ENCODE peak calls at places on chromosomes 13 and 19, in ten cellular contexts. T, N, I, O, Z, X, J, B, A and W are unnamed samples.

GRCh38 chr19:21593934-21594844 is 88.8 kb downstream of the ZNF429 start:
- DNase-seq in Z (no peak), T (no peak), N (no peak), X (no peak), A (no peak), O (no peak), I (no peak), J (no peak), B (no peak), W (no peak)

GRCh38 chr13:32837973-32838940 is 178.0 kb upstream of the KL start:
- DNase-seq in J (no peak), Z (no peak), T (no peak), A (no peak), B (no peak), X (no peak), N (no peak), I (no peak), O (no peak), W (no peak)

GRCh38 chr13:75432045-75432444 is 49.9 kb downstream of the TBC1D4 start:
- DNase-seq in B (no peak), N (no peak), T (no peak), I (no peak), X (no peak), Z (no peak), A (no peak), J (no peak), O (peak; percentile 16), W (no peak)

GRCh38 chr19:45446295-45446694 is 21.5 kb upstream of the FOSB start:
- DNase-seq in N (no peak), X (no peak), I (no peak), O (peak; percentile 67), Z (no peak), B (no peak), J (peak; percentile 63), T (no peak), A (no peak), W (peak; percentile 57)

GRCh38 chr13:101673360-101674105 is 221.1 kb downstream of the ITGBL1 start:
- DNase-seq in X (no peak), N (no peak), I (no peak), J (peak; percentile 34), A (no peak), B (no peak), T (no peak), Z (no peak), O (no peak), W (peak; percentile 17)

GRCh38 chr13:70107125-70107497 is 515 bp upstream of the ATXN8OS start:
- DNase-seq in B (no peak), X (no peak), I (no peak), T (no peak), N (no peak), J (no peak), A (no peak), Z (no peak), O (no peak), W (no peak)

GRCh38 chr13:39244561-39245230 is 206.4 kb downstream of the NHLRC3 start:
- DNase-seq in T (no peak), B (no peak), A (no peak), X (no peak), N (no peak), O (no peak), J (no peak), I (no peak), Z (no peak), W (no peak)

GRCh38 chr13:46172531-46172991 is 9.4 kb downstream of the LCP1 start:
- DNase-seq in Z (no peak), N (no peak), B (no peak), O (no peak), X (no peak), T (no peak), A (no peak), I (peak; percentile 23), J (peak; percentile 70), W (no peak)

GRCh38 chr13:50208826-50209335 is 193.6 kb downstream of the KCNRG start:
- DNase-seq in I (no peak), X (no peak), N (no peak), Z (no peak), J (peak; percentile 69), T (no peak), O (peak; percentile 91), B (peak; percentile 28), A (no peak), W (peak; percentile 88)

GRCh38 chr13:39602614-39603366 is at the start of gene LHFPL6:
- DNase-seq in I (peak; percentile 21), N (peak; percentile 73), Z (peak; percentile 36), A (peak; percentile 91), O (peak; percentile 85), T (no peak), J (peak; percentile 77), B (no peak), X (peak; percentile 60), W (peak; percentile 92)

GRCh38 chr13:72805663-72806341 is 23.9 kb downstream of the PIBF1 start:
- DNase-seq in I (no peak), N (no peak), X (no peak), J (no peak), O (no peak), A (no peak), T (no peak), B (no peak), Z (no peak), W (no peak)

GRCh38 chr13:114112231-114112825 is 20.1 kb downstream of the RASA3 start:
- DNase-seq in I (no peak), O (no peak), J (no peak), N (no peak), A (no peak), Z (no peak), B (no peak), T (no peak), X (no peak), W (no peak)

GRCh38 chr13:21061077-21061945 is at the start of gene LATS2:
- DNase-seq in B (peak; percentile 68), X (peak; percentile 94), T (peak; percentile 44), Z (peak; percentile 67), N (peak; percentile 43), J (peak; percentile 92), A (peak; percentile 95), O (peak; percentile 98), I (peak; percentile 43), W (peak; percentile 99)

GRCh38 chr19:34287676-34288140 is 33.4 kb downstream of the GARRE1 start:
- DNase-seq in B (no peak), X (no peak), T (no peak), N (no peak), A (no peak), J (no peak), Z (no peak), O (no peak), I (no peak), W (no peak)

GRCh38 chr13:26656919-26657318 is 99.4 kb downstream of the WASF3 start:
- DNase-seq in O (peak; percentile 56), I (no peak), T (no peak), A (no peak), N (no peak), Z (no peak), X (no peak), J (peak; percentile 30), B (no peak), W (peak; percentile 21)

GRCh38 chr13:32840840-32841713 is 175.1 kb upstream of the KL start:
- DNase-seq in J (peak; percentile 3), I (no peak), B (no peak), N (no peak), X (no peak), T (no peak), O (peak; percentile 18), Z (no peak), A (no peak), W (peak; percentile 63)